ENCODE peak calls at places on chromosomes 16 and 17, in five cellular contexts. F is K562, K is A549, V is HepG2, G is GM23338. M is an unnamed sample.

GRCh38 chr17:59441459-59442096 is 110.1 kb downstream of the YPEL2 start:
- DNase-seq in F (no peak), K (no peak), V (no peak), G (no peak), M (no peak)

GRCh38 chr16:80129791-80130190 is 411.0 kb upstream of the DYNLRB2 start:
- DNase-seq in F (no peak), K (no peak), V (no peak), G (no peak), M (no peak)

GRCh38 chr17:41492771-41493170 is 3.1 kb upstream of the KRT36 start:
- DNase-seq in F (no peak), K (no peak), V (peak; percentile 49), G (no peak), M (no peak)

GRCh38 chr17:8563981-8564602 is 66.4 kb downstream of the MYH10 start:
- DNase-seq in F (no peak), K (no peak), V (no peak), G (no peak), M (no peak)

GRCh38 chr17:38591759-38592241 is 14.0 kb downstream of the SRCIN1 start:
- DNase-seq in F (no peak), K (no peak), V (no peak), G (no peak), M (no peak)

GRCh38 chr17:51372345-51373004 is 112.1 kb downstream of the UTP18 start:
- DNase-seq in F (peak; percentile 88), K (peak; percentile 33), V (peak; percentile 72), G (peak; percentile 79), M (peak; percentile 82)

GRCh38 chr16:11349599-11350276 is 4.5 kb downstream of the RMI2 start:
- DNase-seq in F (no peak), K (no peak), V (no peak), G (no peak), M (no peak)

GRCh38 chr16:2204727-2205103 is 539 bp upstream of the MLST8 start:
- DNase-seq in F (peak; percentile 43), K (no peak), V (no peak), G (no peak), M (no peak)

GRCh38 chr17:30808785-30809286 is 15.7 kb downstream of the CRLF3 start:
- DNase-seq in F (no peak), K (no peak), V (no peak), G (no peak), M (peak; percentile 91)

GRCh38 chr17:65987988-65988387 is 203.9 kb downstream of the CEP112 start:
- DNase-seq in F (no peak), K (peak; percentile 14), V (peak; percentile 76), G (peak; percentile 86), M (peak; percentile 5)
- TF ChIP-seq JUNB in F (no peak), K (no peak), V (no peak), G (no peak), M (no peak)

GRCh38 chr17:48649741-48650140 is 23.6 kb upstream of the HOXB9 start:
- DNase-seq in F (no peak), K (no peak), V (no peak), G (no peak), M (no peak)

GRCh38 chr17:48645639-48646182 is 19.6 kb upstream of the HOXB9 start:
- DNase-seq in F (no peak), K (no peak), V (no peak), G (no peak), M (no peak)

GRCh38 chr17:48647103-48647963 is 21.2 kb upstream of the HOXB9 start:
- DNase-seq in F (peak; percentile 48), K (peak; percentile 71), V (no peak), G (peak; percentile 80), M (no peak)

GRCh38 chr17:48646183-48647102 is 20.3 kb upstream of the HOXB9 start:
- DNase-seq in F (peak; percentile 76), K (peak; percentile 64), V (no peak), G (peak; percentile 68), M (no peak)

DNA sequence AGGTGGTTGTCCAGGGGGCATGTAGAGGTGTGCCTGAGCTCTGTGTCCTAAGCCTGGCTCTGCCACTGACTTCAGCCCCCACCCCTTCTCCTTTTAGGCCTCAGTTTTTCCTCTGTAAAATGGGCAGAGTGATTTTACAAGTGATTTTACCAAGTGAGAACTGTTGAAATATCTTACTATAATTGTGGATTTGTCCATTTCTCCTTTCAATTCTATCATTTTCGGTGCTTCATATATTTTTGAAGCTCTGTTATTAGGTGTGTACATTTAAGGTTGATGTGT is 21.7 kb upstream of the HOXB9 start:
- DNase-seq in F (no peak), K (no peak), V (no peak), G (no peak), M (no peak)
- TF ChIP-seq JUNB in F (no peak), K (no peak), V (no peak), G (no peak), M (no peak)

GRCh38 chr16:5634781-5635180 is 537.2 kb upstream of the EEF2KMT start:
- DNase-seq in F (peak; percentile 66), K (no peak), V (no peak), G (no peak), M (no peak)

GRCh38 chr16:5639531-5639930 is 541.9 kb upstream of the EEF2KMT start:
- DNase-seq in F (no peak), K (no peak), V (no peak), G (no peak), M (no peak)

GRCh38 chr16:5633845-5634440 is 536.3 kb upstream of the EEF2KMT start:
- DNase-seq in F (peak; percentile 35), K (peak; percentile 45), V (peak; percentile 34), G (peak; percentile 80), M (no peak)
- TF ChIP-seq JUNB in F (no peak), K (no peak), V (no peak), G (no peak), M (no peak)

DNA sequence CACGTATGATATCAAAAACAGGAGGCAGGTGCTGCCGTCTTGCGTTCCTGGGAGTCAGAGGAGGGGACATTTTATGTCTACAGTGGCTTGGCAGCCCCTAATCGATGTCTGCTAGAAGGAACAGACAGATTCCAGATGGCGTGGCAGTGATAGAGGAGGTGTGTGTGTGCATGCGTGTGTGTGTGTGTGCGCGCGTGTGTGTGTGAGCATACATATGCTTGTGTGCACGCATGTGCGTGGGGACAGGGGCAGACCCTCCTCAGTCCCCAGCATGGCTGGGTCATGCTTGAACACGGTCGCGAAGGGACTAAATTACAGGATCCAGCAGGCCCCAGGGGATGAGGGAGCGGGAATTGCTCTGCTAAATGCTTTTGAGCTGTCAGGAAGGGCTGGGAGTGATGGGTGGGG is 44.6 kb downstream of the SREBF1 start:
- DNase-seq in F (no peak), K (no peak), V (no peak), G (no peak), M (no peak)
- TF ChIP-seq JUNB in F (no peak), K (no peak), V (no peak), G (no peak), M (no peak)

GRCh38 chr16:31183432-31184428 is 3.8 kb downstream of the FUS start:
- DNase-seq in F (no peak), K (no peak), V (no peak), G (no peak), M (no peak)

GRCh38 chr16:31179747-31180458 is at the start of gene FUS:
- DNase-seq in F (peak; percentile 95), K (peak; percentile 91), V (peak; percentile 84), G (peak; percentile 90), M (peak; percentile 50)

GRCh38 chr16:31182391-31182790 is 2.5 kb downstream of the FUS start:
- DNase-seq in F (no peak), K (no peak), V (no peak), G (no peak), M (no peak)

GRCh38 chr16:31179153-31179746 is 689 bp upstream of the FUS start:
- DNase-seq in F (no peak), K (no peak), V (no peak), G (no peak), M (no peak)

DNA sequence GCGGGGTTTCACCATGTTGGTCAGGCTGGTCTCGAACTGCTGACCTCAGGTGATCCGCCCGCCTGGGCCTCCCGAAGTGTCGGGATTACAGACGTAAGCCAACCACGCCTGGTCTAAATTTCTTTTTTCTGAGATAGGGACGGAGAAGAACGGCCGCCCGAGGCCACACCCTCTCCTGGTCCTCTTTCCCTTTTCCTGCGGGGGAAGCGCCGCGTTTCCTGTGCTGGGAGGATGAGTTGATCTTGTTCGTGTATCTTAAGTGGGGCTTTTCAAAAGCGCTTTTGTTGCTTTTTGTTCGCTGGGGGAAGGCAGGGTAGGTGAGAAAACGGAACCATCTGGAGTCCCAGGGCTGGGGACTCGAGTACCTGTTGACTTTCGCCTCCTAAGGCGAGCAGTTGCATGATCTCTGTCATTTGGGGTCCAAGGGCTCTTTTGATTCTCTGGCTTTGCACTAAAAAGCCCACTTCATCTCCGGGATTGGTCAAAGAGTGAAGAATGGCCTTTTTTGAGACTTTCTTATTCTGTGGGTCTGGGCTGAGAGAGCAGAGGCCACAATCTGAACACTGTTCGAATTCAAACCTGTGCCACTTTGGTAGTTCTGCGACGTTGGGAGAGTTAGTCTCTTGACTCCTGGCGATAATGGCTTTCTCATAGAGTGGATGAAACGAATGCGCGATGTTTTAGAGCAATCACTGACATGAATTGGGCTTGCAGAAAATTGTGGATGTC is 1.3 kb downstream of the FUS start:
- DNase-seq in F (peak; percentile 44), K (no peak), V (no peak), G (no peak), M (no peak)
- TF ChIP-seq JUNB in F (no peak), K (no peak), V (no peak), G (no peak), M (no peak)

GRCh38 chr17:12566281-12567002 is 99.2 kb upstream of the MYOCD start:
- DNase-seq in F (no peak), K (no peak), V (no peak), G (peak; percentile 50), M (no peak)
- TF ChIP-seq JUNB in F (no peak), K (no peak), V (no peak), G (no peak), M (no peak)

GRCh38 chr16:88773812-88774291 is 11.2 kb downstream of the PIEZO1 start:
- DNase-seq in F (peak; percentile 86), K (no peak), V (no peak), G (peak; percentile 51), M (no peak)
- TF ChIP-seq JUNB in F (no peak), K (no peak), V (no peak), G (no peak), M (no peak)

DNA sequence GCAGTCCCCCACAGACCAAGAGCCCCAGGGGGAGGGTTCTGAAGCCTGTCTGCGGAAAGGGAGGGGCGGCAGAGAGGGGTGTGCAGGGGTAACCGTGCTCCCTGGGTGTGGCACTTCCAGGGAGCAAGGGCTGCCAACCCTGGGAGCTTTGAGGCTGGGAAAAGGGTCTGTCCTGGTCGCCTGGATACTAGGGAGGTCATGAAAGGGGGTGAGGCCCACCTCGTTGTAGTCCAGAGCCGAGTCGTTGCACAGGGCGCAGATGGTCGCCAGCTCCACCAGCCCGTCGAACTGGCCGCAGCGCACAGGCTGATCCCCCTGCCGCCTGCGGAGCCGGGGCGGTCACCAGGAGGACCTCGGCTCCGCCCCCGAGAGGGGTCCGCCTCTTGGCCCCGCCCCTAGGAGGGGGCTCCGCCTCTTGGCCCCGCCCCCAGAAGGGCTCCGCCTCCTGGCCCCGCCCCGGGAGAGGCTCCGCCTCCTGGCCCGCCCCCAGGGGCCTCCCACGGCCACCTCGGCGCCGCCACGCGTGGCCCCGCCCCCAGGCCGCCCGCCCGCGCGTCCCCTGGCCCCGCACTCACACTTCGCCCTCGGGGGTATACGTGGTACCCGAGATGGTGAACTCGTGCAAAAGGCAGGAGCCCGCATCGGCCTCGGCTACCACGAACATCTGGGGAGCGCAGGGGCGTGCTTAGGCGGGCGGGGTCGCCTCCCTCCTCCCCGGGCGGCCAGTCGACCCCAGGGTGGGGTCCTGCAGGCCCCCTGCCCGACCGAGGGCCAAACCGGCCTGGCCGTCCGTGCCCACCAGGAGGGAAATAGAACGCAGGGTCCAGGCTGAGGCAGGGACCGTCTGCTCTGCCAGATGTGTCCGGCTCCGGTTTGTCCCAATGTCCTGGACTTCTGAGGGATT is 19.5 kb downstream of the ATP2A3 start:
- DNase-seq in F (peak; percentile 97), K (no peak), V (no peak), G (peak; percentile 93), M (no peak)
- TF ChIP-seq JUNB in F (no peak), K (no peak), V (no peak), G (no peak), M (no peak)

GRCh38 chr17:77254961-77255741 is 114.4 kb downstream of the SEC14L1 start:
- DNase-seq in F (no peak), K (peak; percentile 93), V (peak; percentile 73), G (peak; percentile 38), M (no peak)
- TF ChIP-seq JUNB in F (no peak), K (peak; percentile 49), V (peak; percentile 73), G (no peak), M (no peak)

M was measured in GM12878.